ENCODE peak calls at places on chromosome 4, in eight cellular contexts. M is lower leg skin, P is mesendoderm, R is endodermal cell, Z is iPS DF 6.9, L is astrocyte of the cerebellum, D is GM12865, F is fibroblast of lung. I is an unnamed sample.

GRCh38 chr4:2049381-2049780 is 9.7 kb upstream of the NAT8L start:
- DNase-seq in Z (no peak), L (no peak), P (no peak), F (no peak), R (no peak), D (no peak), M (no peak), I (no peak)

GRCh38 chr4:145069361-145069760 is 28.6 kb downstream of the ANAPC10 start:
- DNase-seq in M (no peak), D (no peak), L (no peak), Z (no peak), R (no peak), F (peak), P (peak), I (no peak)

GRCh38 chr4:44927361-44928061 is 201.2 kb upstream of the GNPDA2 start:
- DNase-seq in P (peak), Z (peak), L (peak), F (peak), R (no peak), M (no peak), D (peak), I (peak)

GRCh38 chr4:70651864-70652506 is 14.3 kb downstream of the JCHAIN start:
- DNase-seq in Z (peak), R (peak), M (no peak), L (no peak), P (peak), D (peak), F (peak), I (peak)

GRCh38 chr4:101993002-101993840 is 202.7 kb downstream of the BANK1 start:
- DNase-seq in L (no peak), P (no peak), D (no peak), R (no peak), M (no peak), Z (no peak), F (no peak), I (no peak)

GRCh38 chr4:121799208-121799823 is 1.8 kb upstream of the EXOSC9 start:
- DNase-seq in R (no peak), P (no peak), D (peak), L (no peak), Z (no peak), M (no peak), F (no peak), I (no peak)

GRCh38 chr4:38210396-38211114 is 250.4 kb downstream of the PTTG2 start:
- DNase-seq in Z (no peak), L (peak), M (no peak), F (peak), P (peak), R (peak), D (no peak), I (no peak)

GRCh38 chr4:107261241-107261874 is 225.2 kb upstream of the DKK2 start:
- DNase-seq in R (no peak), P (peak), M (no peak), L (no peak), Z (no peak), D (no peak), F (peak), I (no peak)

GRCh38 chr4:108224628-108225053 is 55.9 kb upstream of the LEF1 start:
- DNase-seq in Z (no peak), M (no peak), R (peak), L (peak), P (peak), D (no peak), F (peak), I (peak)

GRCh38 chr4:44319129-44319528 is 129.5 kb downstream of the KCTD8 start:
- DNase-seq in M (no peak), D (no peak), L (no peak), Z (no peak), P (no peak), F (no peak), R (no peak), I (no peak)

GRCh38 chr4:109278594-109279031 is 23.8 kb downstream of the COL25A1 start:
- DNase-seq in L (no peak), M (no peak), P (no peak), R (no peak), D (peak), F (no peak), Z (no peak), I (no peak)

GRCh38 chr4:15755321-15755750 is 22.8 kb upstream of the CD38 start:
- DNase-seq in Z (no peak), F (peak), M (no peak), P (no peak), R (no peak), D (peak), L (peak), I (no peak)

GRCh38 chr4:127249066-127249766 is 383.5 kb upstream of the INTU start:
- DNase-seq in M (no peak), F (peak), R (no peak), Z (no peak), D (no peak), P (no peak), L (no peak), I (no peak)

GRCh38 chr4:43842594-43842993 is 606.0 kb downstream of the KCTD8 start:
- DNase-seq in R (no peak), M (no peak), Z (no peak), P (no peak), D (no peak), L (no peak), F (no peak), I (no peak)

DNA sequence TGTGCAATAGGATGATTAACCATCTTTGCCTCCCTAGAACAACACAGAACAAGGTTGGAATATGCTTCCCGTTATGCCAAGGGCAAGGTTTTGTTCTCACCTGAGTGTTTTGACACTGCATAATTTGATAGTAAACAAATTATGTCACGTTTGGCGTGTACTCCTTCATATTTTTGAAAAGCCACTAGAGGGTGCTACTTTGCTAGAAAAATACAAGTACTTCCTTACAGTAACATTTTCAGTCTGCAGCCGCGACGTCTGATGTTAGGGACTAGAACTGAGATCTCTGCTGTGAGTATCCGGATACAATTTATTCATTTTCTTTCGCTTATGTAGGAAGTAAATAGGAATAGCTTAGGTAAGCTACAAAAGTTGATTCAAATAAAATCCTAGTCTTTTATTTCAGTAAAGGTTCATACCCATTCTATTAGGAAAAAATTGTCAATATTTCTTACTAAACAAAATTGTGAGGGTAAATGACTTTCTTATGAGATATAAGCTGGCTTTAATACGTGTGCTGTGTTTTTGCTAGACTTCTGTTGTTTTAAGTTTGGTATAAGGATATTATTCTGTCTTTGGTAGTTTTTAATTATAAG is 181.1 kb upstream of the WDFY3 start:
- DNase-seq in M (peak), R (peak), L (peak), F (peak), D (peak), Z (peak), P (peak), I (peak)
- H3K4me3 ChIP-seq in M (no peak), R (no peak), L (no peak), F (no peak), D (no peak), Z (no peak), P (no peak), I (no peak)

GRCh38 chr4:103718993-103719319 is 829 bp downstream of the TACR3 start:
- DNase-seq in L (no peak), M (no peak), Z (no peak), R (no peak), F (no peak), P (peak), D (no peak), I (no peak)

GRCh38 chr4:103721251-103721650 is 1.5 kb upstream of the TACR3 start:
- DNase-seq in F (no peak), P (peak), Z (no peak), R (no peak), M (no peak), L (no peak), D (no peak), I (no peak)

GRCh38 chr4:103720661-103721060 is 876 bp upstream of the TACR3 start:
- DNase-seq in M (no peak), F (no peak), P (no peak), L (no peak), D (no peak), R (no peak), Z (no peak), I (no peak)

GRCh38 chr4:103719320-103720204 is at the start of gene TACR3:
- DNase-seq in R (peak), M (no peak), L (no peak), Z (no peak), F (peak), D (no peak), P (peak), I (no peak)
- H3K4me3 ChIP-seq in R (peak), M (no peak), L (peak), Z (peak), F (no peak), D (no peak), P (peak), I (no peak)

DNA sequence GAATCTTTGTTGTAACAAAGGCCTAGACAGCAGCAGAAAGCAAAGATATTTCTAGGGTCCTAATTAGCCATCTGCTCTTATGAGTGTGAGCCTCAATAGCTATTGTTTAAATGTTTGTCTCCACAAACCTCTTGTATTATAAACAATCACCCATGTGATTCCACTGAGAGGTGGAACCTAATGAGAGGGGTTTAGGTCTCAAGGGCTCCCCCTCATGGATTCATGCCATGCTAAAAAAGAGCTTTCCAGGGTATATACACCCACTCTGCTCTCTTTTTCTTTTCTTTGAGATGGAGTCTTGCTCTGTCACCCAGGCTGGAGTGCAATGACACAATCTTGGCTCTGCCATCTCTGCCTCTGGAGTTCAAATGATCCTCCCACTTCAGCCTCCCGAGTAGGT is 42.1 kb downstream of the TRIM61 start:
- DNase-seq in M (no peak), L (no peak), Z (no peak), F (no peak), D (peak), R (peak), P (peak), I (peak)
- H3K4me3 ChIP-seq in M (no peak), L (no peak), Z (no peak), F (no peak), D (peak), R (no peak), P (no peak), I (no peak)

GRCh38 chr4:183588169-183588675 is 70.8 kb downstream of the RWDD4 start:
- DNase-seq in F (peak), R (no peak), L (no peak), Z (no peak), M (peak), D (no peak), P (no peak), I (no peak)
- H3K4me3 ChIP-seq in F (no peak), R (no peak), L (no peak), Z (no peak), M (no peak), D (no peak), P (no peak), I (no peak)

DNA sequence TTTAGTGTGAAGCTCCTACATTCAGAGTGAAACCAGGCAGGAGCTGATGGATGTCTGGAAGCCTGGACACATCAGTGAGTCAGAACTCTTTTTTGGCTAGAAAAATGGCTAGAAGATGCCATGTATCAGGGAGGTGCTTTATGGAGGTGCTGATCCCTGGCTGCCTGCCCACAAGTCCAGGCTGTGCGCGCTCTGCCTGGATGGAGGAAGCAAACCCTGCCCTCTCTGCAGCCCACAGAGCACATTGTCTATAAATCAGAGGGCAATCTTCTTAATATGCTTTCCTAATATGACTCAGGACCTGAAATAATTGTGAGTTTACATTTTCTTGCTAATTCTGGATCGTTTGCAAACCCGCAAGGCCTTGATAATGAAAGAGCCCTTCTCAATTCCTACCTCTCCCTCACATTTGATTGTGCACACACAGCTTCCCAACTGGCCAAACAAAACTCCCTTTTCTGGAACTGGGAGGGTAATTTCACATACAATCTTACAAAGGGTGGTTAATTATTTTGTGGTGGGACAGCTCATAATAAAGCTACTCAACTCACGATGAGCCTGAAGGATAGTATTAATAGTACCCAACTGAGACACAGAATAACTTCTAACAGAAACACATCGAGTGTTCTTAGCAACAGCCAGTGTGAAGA is 11.7 kb downstream of the MFAP3L start:
- DNase-seq in M (no peak), R (no peak), D (no peak), P (no peak), Z (no peak), F (peak), L (peak), I (no peak)
- H3K4me3 ChIP-seq in M (no peak), R (no peak), D (no peak), P (no peak), Z (no peak), F (no peak), L (no peak), I (no peak)

DNA sequence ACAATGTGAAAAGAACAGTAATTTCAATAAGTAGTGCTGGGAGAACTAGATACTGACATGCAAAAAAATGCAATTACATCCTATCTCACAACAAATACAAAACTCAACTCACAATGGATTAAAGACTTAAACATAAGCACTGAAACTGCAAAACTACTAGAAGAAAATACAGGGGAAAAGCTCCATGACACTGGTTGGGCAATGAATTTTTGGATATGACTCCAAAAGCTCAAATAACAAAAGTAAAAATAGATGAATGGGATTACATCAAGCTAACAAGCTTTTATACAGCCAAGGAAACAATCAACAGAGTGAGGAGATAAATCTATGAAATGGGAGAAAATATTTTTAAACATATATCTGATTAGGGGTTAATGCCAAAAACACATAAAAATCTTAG is 53.1 kb downstream of the ANKRD17 start:
- DNase-seq in F (no peak), P (no peak), Z (no peak), M (no peak), L (no peak), D (no peak), R (no peak), I (no peak)
- H3K4me3 ChIP-seq in F (no peak), P (no peak), Z (no peak), M (no peak), L (no peak), D (no peak), R (no peak), I (no peak)

GRCh38 chr4:140085924-140086323 is 68.1 kb downstream of the MAML3 start:
- DNase-seq in F (no peak), R (no peak), L (no peak), Z (no peak), P (no peak), M (no peak), D (no peak), I (no peak)

GRCh38 chr4:140082399-140082758 is 71.6 kb downstream of the MAML3 start:
- DNase-seq in R (peak), P (no peak), M (no peak), D (no peak), F (no peak), L (no peak), Z (no peak), I (no peak)

GRCh38 chr4:140083320-140083719 is 70.7 kb downstream of the MAML3 start:
- DNase-seq in P (no peak), Z (no peak), L (no peak), R (no peak), M (no peak), D (no peak), F (no peak), I (no peak)

GRCh38 chr4:140085062-140085622 is 68.8 kb downstream of the MAML3 start:
- DNase-seq in D (no peak), Z (no peak), R (no peak), L (no peak), F (no peak), P (peak), M (no peak), I (no peak)

DNA sequence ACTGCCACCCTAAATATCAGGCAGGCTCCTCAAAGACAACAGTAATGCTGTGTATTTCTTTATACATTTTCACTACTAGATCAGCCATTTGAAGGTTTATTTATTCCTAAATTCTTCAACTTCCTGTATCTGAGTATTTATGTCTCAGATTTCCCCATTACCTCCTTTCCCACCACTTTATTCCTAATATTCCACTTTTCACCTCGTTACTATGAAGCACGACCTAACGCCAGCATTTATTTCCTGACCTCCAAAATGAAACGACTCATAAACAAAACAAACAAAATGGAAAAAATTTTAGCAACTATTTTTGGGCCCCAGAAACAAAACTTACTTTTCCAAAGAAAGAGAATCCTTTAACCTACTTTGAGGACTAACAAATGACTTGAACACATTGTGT is 69.6 kb downstream of the MAML3 start:
- DNase-seq in P (no peak), F (no peak), M (no peak), R (no peak), L (no peak), Z (no peak), D (no peak), I (no peak)
- H3K4me3 ChIP-seq in P (no peak), F (no peak), M (no peak), R (no peak), L (no peak), Z (no peak), D (no peak), I (no peak)

DNA sequence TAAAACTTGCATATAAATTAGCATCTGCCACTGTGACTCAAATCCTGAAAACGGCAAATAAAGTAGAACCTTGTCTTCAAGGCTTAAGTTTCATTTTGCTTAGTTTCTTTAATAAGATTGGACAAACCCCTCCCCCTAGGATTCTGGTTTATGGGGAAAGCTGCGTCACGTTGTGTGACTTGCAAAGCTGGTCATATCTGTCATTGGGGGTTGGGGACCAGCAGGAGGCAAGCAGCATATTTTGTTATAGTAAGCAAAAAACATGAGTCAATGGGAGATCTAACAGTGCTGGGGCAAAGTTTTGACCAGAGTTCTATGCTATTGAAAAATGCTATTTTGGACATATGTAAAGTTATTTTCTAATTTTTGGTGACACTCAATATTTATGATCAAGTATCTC is 407.3 kb downstream of the PCDH18 start:
- DNase-seq in R (no peak), M (peak), D (no peak), Z (no peak), F (peak), L (peak), P (no peak), I (no peak)
- H3K4me3 ChIP-seq in R (no peak), M (no peak), D (no peak), Z (no peak), F (peak), L (peak), P (no peak), I (no peak)

DNA sequence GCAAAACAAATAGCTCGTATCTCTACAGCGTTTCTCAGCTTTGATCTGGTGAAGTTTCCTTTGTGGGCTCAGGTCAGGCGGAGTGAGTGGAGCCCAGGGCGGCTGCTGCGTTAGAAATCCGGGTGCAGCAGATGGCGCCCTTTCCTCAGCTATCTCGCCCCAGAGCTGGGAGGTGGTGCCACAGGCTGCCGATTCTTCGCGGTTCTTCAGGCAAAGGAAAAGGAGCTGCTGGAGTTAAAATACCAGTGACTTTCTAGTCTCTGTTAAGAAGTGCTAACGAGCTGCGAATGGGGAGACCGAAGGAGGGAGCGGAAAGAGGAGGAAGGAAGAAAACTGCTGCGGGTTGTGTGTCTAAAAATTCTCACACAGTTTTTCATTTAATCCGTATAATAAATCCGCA is 114.6 kb downstream of the CPE start:
- DNase-seq in M (peak), D (peak), F (peak), P (peak), R (peak), L (peak), Z (peak), I (peak)
- H3K4me3 ChIP-seq in M (no peak), D (no peak), F (no peak), P (no peak), R (no peak), L (no peak), Z (no peak), I (no peak)

I was measured in Jurkat, Clone E6-1.